ENCODE peak calls at places on chromosomes 1 and 21, in ten cellular contexts. A is AG04450; F is EL; I is vagina; S is effector CD4-positive, alpha-beta T cell; M is Kasumi-1; E is stimulated activated CD4-positive, alpha-beta T cell treated with anti-CD3 and anti-CD28 coated beads, TNF-alpha, amount 100 ng/mL, for 4 hours; L is non-pigmented ciliary epithelial cell; Q is osteocyte; D is activated CD4-positive, alpha-beta T cell treated with anti-CD3 and anti-CD28 coated beads for 36 hours. O is an unnamed sample.

GRCh38 chr1:6141601-6142000 is 38.5 kb downstream of the CHD5 start:
- DNase-seq in A (no peak), E (no peak), S (no peak), L (no peak), F (no peak), I (no peak), Q (no peak), M (peak), D (peak), O (no peak)

GRCh38 chr1:179124866-179125265 is 43.0 kb downstream of the TOR3A start:
- DNase-seq in D (no peak), E (no peak), F (peak), Q (no peak), A (no peak), L (no peak), I (no peak), S (no peak), M (no peak), O (no peak)

GRCh38 chr1:233584931-233585330 is 29.0 kb upstream of the KCNK1 start:
- DNase-seq in S (no peak), Q (no peak), D (no peak), M (no peak), E (no peak), L (no peak), F (no peak), I (no peak), A (no peak), O (no peak)

GRCh38 chr21:14995695-14996490 is 68.9 kb downstream of the NRIP1 start:
- DNase-seq in M (no peak), L (no peak), E (no peak), A (no peak), I (no peak), F (peak), S (no peak), Q (no peak), D (no peak), O (no peak)

GRCh38 chr21:27532081-27532480 is 565.2 kb upstream of the ADAMTS5 start:
- DNase-seq in L (no peak), Q (no peak), A (no peak), E (no peak), S (no peak), F (peak), D (no peak), M (no peak), I (no peak), O (no peak)

GRCh38 chr1:219507432-219507831 is 105.5 kb downstream of the ZC3H11B start:
- DNase-seq in Q (no peak), S (no peak), M (no peak), L (no peak), E (no peak), A (no peak), D (no peak), I (no peak), F (no peak), O (no peak)

GRCh38 chr1:192610114-192610958 is 25.6 kb upstream of the RGS13 start:
- DNase-seq in L (no peak), F (peak), E (no peak), I (no peak), Q (no peak), D (no peak), S (no peak), A (no peak), M (peak), O (no peak)

GRCh38 chr1:207454046-207454964 is at the start of gene CR2:
- DNase-seq in L (no peak), A (no peak), I (no peak), F (peak), S (peak), Q (no peak), M (no peak), D (peak), E (peak), O (peak)

GRCh38 chr1:51651552-51651942 is 34.7 kb downstream of the OSBPL9 start:
- DNase-seq in A (no peak), D (no peak), I (no peak), M (no peak), Q (no peak), F (no peak), S (no peak), E (no peak), L (no peak), O (no peak)